ENCODE peak calls at places on chromosome 2, in nine cellular contexts. One of them, this sample, is unnamed.

GRCh38 chr2:120669121-120669952 is 66.3 kb upstream of the GLI2 start:
- DNase-seq in endothelial cell: peak; percentile 60
- DNase-seq in mammary epithelial cell: no peak
- DNase-seq in GM10248: no peak
- DNase-seq in WTC11: peak; percentile 75
- DNase-seq in activated CD8-positive, alpha-beta T cell treated with anti-CD3 and anti-CD28 coated beads for 36 hours: peak; percentile 38
- DNase-seq in colonic mucosa: no peak
- DNase-seq in PC-3: peak; percentile 79
- DNase-seq in AG09319: no peak
- DNase-seq in this sample: peak; percentile 58

GRCh38 chr2:66370824-66371223 is 64.1 kb upstream of the MEIS1 start:
- DNase-seq in activated CD8-positive, alpha-beta T cell treated with anti-CD3 and anti-CD28 coated beads for 36 hours: no peak
- DNase-seq in GM10248: no peak
- DNase-seq in endothelial cell: no peak
- DNase-seq in colonic mucosa: no peak
- DNase-seq in AG09319: no peak
- DNase-seq in PC-3: peak; percentile 40
- DNase-seq in mammary epithelial cell: no peak
- DNase-seq in WTC11: no peak
- DNase-seq in this sample: no peak

GRCh38 chr2:240651185-240651584 is 25.9 kb downstream of the GPR35 start:
- DNase-seq in PC-3: peak; percentile 13
- DNase-seq in mammary epithelial cell: peak; percentile 37
- DNase-seq in WTC11: no peak
- DNase-seq in activated CD8-positive, alpha-beta T cell treated with anti-CD3 and anti-CD28 coated beads for 36 hours: no peak
- DNase-seq in GM10248: no peak
- DNase-seq in endothelial cell: no peak
- DNase-seq in AG09319: no peak
- DNase-seq in colonic mucosa: no peak
- DNase-seq in this sample: no peak

GRCh38 chr2:25336446-25336845 is 5.3 kb downstream of the DNMT3A start:
- DNase-seq in WTC11: no peak
- DNase-seq in activated CD8-positive, alpha-beta T cell treated with anti-CD3 and anti-CD28 coated beads for 36 hours: no peak
- DNase-seq in mammary epithelial cell: no peak
- DNase-seq in PC-3: no peak
- DNase-seq in colonic mucosa: no peak
- DNase-seq in AG09319: no peak
- DNase-seq in GM10248: no peak
- DNase-seq in endothelial cell: no peak
- DNase-seq in this sample: no peak

GRCh38 chr2:47950340-47951280 is 44.3 kb upstream of the FBXO11 start:
- DNase-seq in colonic mucosa: no peak
- DNase-seq in endothelial cell: no peak
- DNase-seq in mammary epithelial cell: no peak
- DNase-seq in WTC11: no peak
- DNase-seq in activated CD8-positive, alpha-beta T cell treated with anti-CD3 and anti-CD28 coated beads for 36 hours: no peak
- DNase-seq in AG09319: no peak
- DNase-seq in GM10248: no peak
- DNase-seq in PC-3: no peak
- DNase-seq in this sample: no peak

GRCh38 chr2:102764083-102764482 is 2.3 kb downstream of the TMEM182 start:
- DNase-seq in WTC11: no peak
- DNase-seq in PC-3: no peak
- DNase-seq in activated CD8-positive, alpha-beta T cell treated with anti-CD3 and anti-CD28 coated beads for 36 hours: no peak
- DNase-seq in GM10248: no peak
- DNase-seq in colonic mucosa: no peak
- DNase-seq in AG09319: no peak
- DNase-seq in mammary epithelial cell: no peak
- DNase-seq in endothelial cell: no peak
- DNase-seq in this sample: no peak

GRCh38 chr2:238493880-238494572 is 67.3 kb downstream of the ASB1 start:
- DNase-seq in PC-3: peak; percentile 4
- DNase-seq in AG09319: no peak
- DNase-seq in WTC11: no peak
- DNase-seq in GM10248: peak; percentile 46
- DNase-seq in endothelial cell: no peak
- DNase-seq in colonic mucosa: peak; percentile 43
- DNase-seq in activated CD8-positive, alpha-beta T cell treated with anti-CD3 and anti-CD28 coated beads for 36 hours: peak; percentile 67
- DNase-seq in mammary epithelial cell: no peak
- DNase-seq in this sample: peak; percentile 38

GRCh38 chr2:37738266-37738885 is 66.9 kb upstream of the CDC42EP3 start:
- DNase-seq in AG09319: no peak
- DNase-seq in endothelial cell: no peak
- DNase-seq in PC-3: peak; percentile 10
- DNase-seq in activated CD8-positive, alpha-beta T cell treated with anti-CD3 and anti-CD28 coated beads for 36 hours: no peak
- DNase-seq in GM10248: no peak
- DNase-seq in mammary epithelial cell: no peak
- DNase-seq in colonic mucosa: no peak
- DNase-seq in WTC11: no peak
- DNase-seq in this sample: no peak

GRCh38 chr2:207530160-207531023 is 630 bp downstream of the CREB1 start:
- DNase-seq in mammary epithelial cell: peak; percentile 46
- DNase-seq in colonic mucosa: peak; percentile 58
- DNase-seq in GM10248: peak; percentile 41
- DNase-seq in endothelial cell: peak; percentile 33
- DNase-seq in WTC11: no peak
- DNase-seq in PC-3: peak; percentile 45
- DNase-seq in AG09319: no peak
- DNase-seq in activated CD8-positive, alpha-beta T cell treated with anti-CD3 and anti-CD28 coated beads for 36 hours: peak; percentile 53
- DNase-seq in this sample: peak; percentile 79

GRCh38 chr2:105675841-105676240 is 68.9 kb upstream of the NCK2 start:
- DNase-seq in PC-3: no peak
- DNase-seq in activated CD8-positive, alpha-beta T cell treated with anti-CD3 and anti-CD28 coated beads for 36 hours: no peak
- DNase-seq in mammary epithelial cell: no peak
- DNase-seq in WTC11: no peak
- DNase-seq in GM10248: no peak
- DNase-seq in AG09319: no peak
- DNase-seq in colonic mucosa: no peak
- DNase-seq in endothelial cell: no peak
- DNase-seq in this sample: no peak

GRCh38 chr2:181517685-181518301 is 60.6 kb downstream of the ITGA4 start:
- DNase-seq in colonic mucosa: no peak
- DNase-seq in WTC11: no peak
- DNase-seq in endothelial cell: no peak
- DNase-seq in activated CD8-positive, alpha-beta T cell treated with anti-CD3 and anti-CD28 coated beads for 36 hours: peak; percentile 15
- DNase-seq in PC-3: peak; percentile 37
- DNase-seq in AG09319: no peak
- DNase-seq in GM10248: no peak
- DNase-seq in mammary epithelial cell: peak; percentile 65
- DNase-seq in this sample: no peak

GRCh38 chr2:174577967-174578589 is 19.5 kb downstream of the WIPF1 start:
- DNase-seq in colonic mucosa: no peak
- DNase-seq in AG09319: peak; percentile 34
- DNase-seq in activated CD8-positive, alpha-beta T cell treated with anti-CD3 and anti-CD28 coated beads for 36 hours: peak; percentile 71
- DNase-seq in endothelial cell: peak; percentile 20
- DNase-seq in mammary epithelial cell: peak; percentile 41
- DNase-seq in PC-3: peak; percentile 64
- DNase-seq in WTC11: no peak
- DNase-seq in GM10248: no peak
- DNase-seq in this sample: peak; percentile 83

GRCh38 chr2:191051825-191052778 is 38.1 kb upstream of the STAT1 start:
- DNase-seq in WTC11: no peak
- DNase-seq in endothelial cell: peak; percentile 39
- DNase-seq in PC-3: peak; percentile 79
- DNase-seq in activated CD8-positive, alpha-beta T cell treated with anti-CD3 and anti-CD28 coated beads for 36 hours: no peak
- DNase-seq in colonic mucosa: no peak
- DNase-seq in mammary epithelial cell: peak; percentile 35
- DNase-seq in GM10248: peak; percentile 41
- DNase-seq in AG09319: no peak
- DNase-seq in this sample: peak; percentile 73

GRCh38 chr2:67260348-67261277 is 136.5 kb upstream of the ETAA1 start:
- DNase-seq in colonic mucosa: peak; percentile 46
- DNase-seq in activated CD8-positive, alpha-beta T cell treated with anti-CD3 and anti-CD28 coated beads for 36 hours: no peak
- DNase-seq in endothelial cell: no peak
- DNase-seq in WTC11: no peak
- DNase-seq in PC-3: peak; percentile 88
- DNase-seq in AG09319: peak; percentile 98
- DNase-seq in GM10248: no peak
- DNase-seq in mammary epithelial cell: peak; percentile 76
- DNase-seq in this sample: no peak

GRCh38 chr2:48541696-48542389 is 11.9 kb downstream of the STON1 start:
- DNase-seq in GM10248: no peak
- DNase-seq in mammary epithelial cell: no peak
- DNase-seq in AG09319: no peak
- DNase-seq in activated CD8-positive, alpha-beta T cell treated with anti-CD3 and anti-CD28 coated beads for 36 hours: no peak
- DNase-seq in PC-3: no peak
- DNase-seq in colonic mucosa: no peak
- DNase-seq in endothelial cell: no peak
- DNase-seq in WTC11: no peak
- DNase-seq in this sample: no peak

GRCh38 chr2:186842373-186842772 is 6.6 kb downstream of the ZSWIM2 start:
- DNase-seq in endothelial cell: no peak
- DNase-seq in mammary epithelial cell: no peak
- DNase-seq in colonic mucosa: no peak
- DNase-seq in PC-3: no peak
- DNase-seq in GM10248: no peak
- DNase-seq in WTC11: no peak
- DNase-seq in activated CD8-positive, alpha-beta T cell treated with anti-CD3 and anti-CD28 coated beads for 36 hours: no peak
- DNase-seq in AG09319: no peak
- DNase-seq in this sample: no peak

GRCh38 chr2:146048141-146048540 is 1528.2 kb upstream of the ZEB2 start:
- DNase-seq in activated CD8-positive, alpha-beta T cell treated with anti-CD3 and anti-CD28 coated beads for 36 hours: no peak
- DNase-seq in mammary epithelial cell: no peak
- DNase-seq in colonic mucosa: no peak
- DNase-seq in endothelial cell: no peak
- DNase-seq in GM10248: no peak
- DNase-seq in AG09319: no peak
- DNase-seq in WTC11: no peak
- DNase-seq in PC-3: no peak
- DNase-seq in this sample: no peak

GRCh38 chr2:4628931-4629565 is 925.7 kb downstream of the DCDC2C start:
- DNase-seq in GM10248: no peak
- DNase-seq in endothelial cell: no peak
- DNase-seq in PC-3: no peak
- DNase-seq in WTC11: no peak
- DNase-seq in AG09319: no peak
- DNase-seq in mammary epithelial cell: no peak
- DNase-seq in colonic mucosa: no peak
- DNase-seq in activated CD8-positive, alpha-beta T cell treated with anti-CD3 and anti-CD28 coated beads for 36 hours: no peak
- DNase-seq in this sample: no peak

DNA sequence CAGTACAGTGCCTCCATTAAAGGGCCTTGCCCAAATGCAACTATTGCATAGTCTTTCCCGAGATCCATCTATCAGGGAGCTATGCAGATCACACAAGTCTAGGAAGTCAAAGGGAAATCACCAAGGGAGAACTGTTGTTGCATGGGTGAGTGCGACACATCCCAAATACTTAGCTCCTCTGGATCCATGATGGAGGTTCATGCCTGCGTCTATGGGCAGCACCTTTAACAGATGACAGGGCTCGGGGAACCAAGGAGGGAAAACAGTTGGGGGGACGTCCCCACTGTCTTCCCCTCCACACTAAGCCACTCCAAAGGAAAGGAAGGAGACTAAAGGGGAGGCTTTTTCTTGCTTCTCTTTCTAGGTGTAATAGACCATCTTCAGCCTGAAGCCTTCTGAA is 552.8 kb upstream of the PKDCC start:
- DNase-seq in WTC11: no peak
- DNase-seq in AG09319: no peak
- DNase-seq in activated CD8-positive, alpha-beta T cell treated with anti-CD3 and anti-CD28 coated beads for 36 hours: peak; percentile 8
- DNase-seq in endothelial cell: no peak
- DNase-seq in PC-3: no peak
- DNase-seq in mammary epithelial cell: peak; percentile 2
- DNase-seq in GM10248: no peak
- DNase-seq in colonic mucosa: no peak
- DNase-seq in this sample: peak; percentile 27
- TF ChIP-seq CTCF in WTC11: no peak
- TF ChIP-seq CTCF in AG09319: no peak
- TF ChIP-seq CTCF in activated CD8-positive, alpha-beta T cell treated with anti-CD3 and anti-CD28 coated beads for 36 hours: no peak
- TF ChIP-seq CTCF in endothelial cell: no peak
- TF ChIP-seq CTCF in PC-3: no peak
- TF ChIP-seq CTCF in mammary epithelial cell: no peak
- TF ChIP-seq CTCF in GM10248: no peak
- TF ChIP-seq CTCF in colonic mucosa: no peak
- TF ChIP-seq CTCF in this sample: no peak

DNA sequence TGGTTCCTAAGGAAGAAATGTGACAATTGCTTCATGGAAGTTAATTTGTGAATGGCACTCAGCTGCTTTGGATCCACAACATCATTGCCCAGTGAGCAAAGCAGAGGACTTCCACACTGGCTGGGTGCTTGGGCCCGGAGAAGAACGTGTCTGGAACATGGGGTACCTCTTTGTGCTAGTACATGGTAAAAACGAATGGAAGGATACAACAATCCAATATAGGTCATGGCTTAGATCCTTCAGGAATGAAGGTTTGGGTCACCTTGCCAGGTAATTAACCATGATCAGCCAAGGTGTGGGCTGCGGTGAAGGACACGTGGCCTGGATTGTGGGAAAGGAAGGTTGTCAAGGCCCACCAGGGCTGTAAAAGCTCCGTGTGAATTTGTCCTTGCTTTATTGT is 245.9 kb upstream of the HS6ST1 start:
- DNase-seq in mammary epithelial cell: no peak
- DNase-seq in endothelial cell: no peak
- DNase-seq in WTC11: no peak
- DNase-seq in PC-3: no peak
- DNase-seq in GM10248: no peak
- DNase-seq in colonic mucosa: no peak
- DNase-seq in activated CD8-positive, alpha-beta T cell treated with anti-CD3 and anti-CD28 coated beads for 36 hours: no peak
- DNase-seq in AG09319: no peak
- DNase-seq in this sample: no peak
- TF ChIP-seq CTCF in mammary epithelial cell: no peak
- TF ChIP-seq CTCF in endothelial cell: no peak
- TF ChIP-seq CTCF in WTC11: no peak
- TF ChIP-seq CTCF in PC-3: no peak
- TF ChIP-seq CTCF in GM10248: no peak
- TF ChIP-seq CTCF in colonic mucosa: no peak
- TF ChIP-seq CTCF in activated CD8-positive, alpha-beta T cell treated with anti-CD3 and anti-CD28 coated beads for 36 hours: no peak
- TF ChIP-seq CTCF in AG09319: no peak
- TF ChIP-seq CTCF in this sample: no peak

GRCh38 chr2:12416600-12416999 is 300.1 kb upstream of the TRIB2 start:
- DNase-seq in PC-3: peak; percentile 41
- DNase-seq in endothelial cell: peak; percentile 15
- DNase-seq in GM10248: no peak
- DNase-seq in colonic mucosa: peak; percentile 21
- DNase-seq in WTC11: no peak
- DNase-seq in mammary epithelial cell: no peak
- DNase-seq in AG09319: peak; percentile 52
- DNase-seq in activated CD8-positive, alpha-beta T cell treated with anti-CD3 and anti-CD28 coated beads for 36 hours: peak; percentile 67
- DNase-seq in this sample: peak; percentile 68
- TF ChIP-seq CTCF in PC-3: peak; percentile 67
- TF ChIP-seq CTCF in endothelial cell: no peak
- TF ChIP-seq CTCF in GM10248: peak; percentile 21
- TF ChIP-seq CTCF in colonic mucosa: no peak
- TF ChIP-seq CTCF in WTC11: no peak
- TF ChIP-seq CTCF in mammary epithelial cell: peak; percentile 38
- TF ChIP-seq CTCF in AG09319: peak; percentile 80
- TF ChIP-seq CTCF in activated CD8-positive, alpha-beta T cell treated with anti-CD3 and anti-CD28 coated beads for 36 hours: peak; percentile 41
- TF ChIP-seq CTCF in this sample: peak; percentile 46

GRCh38 chr2:42150159-42150558 is 19.0 kb upstream of the EML4 start:
- DNase-seq in WTC11: no peak
- DNase-seq in endothelial cell: no peak
- DNase-seq in colonic mucosa: no peak
- DNase-seq in GM10248: no peak
- DNase-seq in AG09319: no peak
- DNase-seq in activated CD8-positive, alpha-beta T cell treated with anti-CD3 and anti-CD28 coated beads for 36 hours: no peak
- DNase-seq in mammary epithelial cell: no peak
- DNase-seq in PC-3: no peak
- DNase-seq in this sample: no peak

GRCh38 chr2:42156756-42157155 is 12.4 kb upstream of the EML4 start:
- DNase-seq in PC-3: no peak
- DNase-seq in mammary epithelial cell: no peak
- DNase-seq in colonic mucosa: no peak
- DNase-seq in AG09319: no peak
- DNase-seq in GM10248: no peak
- DNase-seq in WTC11: peak; percentile 36
- DNase-seq in endothelial cell: no peak
- DNase-seq in activated CD8-positive, alpha-beta T cell treated with anti-CD3 and anti-CD28 coated beads for 36 hours: no peak
- DNase-seq in this sample: no peak

GRCh38 chr2:42153944-42154593 is 15.1 kb upstream of the EML4 start:
- DNase-seq in AG09319: no peak
- DNase-seq in PC-3: no peak
- DNase-seq in mammary epithelial cell: no peak
- DNase-seq in WTC11: no peak
- DNase-seq in endothelial cell: no peak
- DNase-seq in colonic mucosa: no peak
- DNase-seq in activated CD8-positive, alpha-beta T cell treated with anti-CD3 and anti-CD28 coated beads for 36 hours: no peak
- DNase-seq in GM10248: no peak
- DNase-seq in this sample: no peak
- TF ChIP-seq CTCF in AG09319: no peak
- TF ChIP-seq CTCF in PC-3: no peak
- TF ChIP-seq CTCF in mammary epithelial cell: no peak
- TF ChIP-seq CTCF in WTC11: no peak
- TF ChIP-seq CTCF in endothelial cell: no peak
- TF ChIP-seq CTCF in colonic mucosa: no peak
- TF ChIP-seq CTCF in activated CD8-positive, alpha-beta T cell treated with anti-CD3 and anti-CD28 coated beads for 36 hours: no peak
- TF ChIP-seq CTCF in GM10248: no peak
- TF ChIP-seq CTCF in this sample: no peak